ENCODE peak calls at places on chromosomes 16 and 17, in six cellular contexts. O is IMR-90, Q is mesenchymal stem cell, K is mesendoderm, W is neuronal stem cell, B is H1. G is an unnamed sample.

GRCh38 chr16:62225675-62226074 is 189.4 kb upstream of the CDH8 start:
- DNase-seq in O (no peak), Q (peak), K (peak), W (peak), B (peak), G (peak)

GRCh38 chr17:34207572-34207971 is 47.5 kb upstream of the CCL2 start:
- DNase-seq in O (no peak), Q (no peak), K (no peak), W (no peak), B (no peak), G (no peak)

GRCh38 chr17:65029605-65030308 is 26.8 kb downstream of the GNA13 start:
- DNase-seq in O (no peak), Q (no peak), K (no peak), W (no peak), B (no peak), G (no peak)

GRCh38 chr17:78284146-78284545 is 52.7 kb downstream of the TMEM235 start:
- DNase-seq in O (peak), Q (peak), K (peak), W (no peak), B (no peak), G (no peak)

GRCh38 chr16:81585785-81586184 is 141.2 kb downstream of the CMIP start:
- DNase-seq in O (no peak), Q (peak), K (peak), W (no peak), B (peak), G (peak)

GRCh38 chr16:77993111-77993571 is 29.2 kb upstream of the CLEC3A start:
- DNase-seq in O (peak), Q (peak), K (peak), W (no peak), B (no peak), G (peak)

GRCh38 chr17:48113201-48113676 is 5.7 kb downstream of the SNX11 start:
- DNase-seq in O (no peak), Q (no peak), K (no peak), W (no peak), B (no peak), G (no peak)

GRCh38 chr17:81008140-81008539 is 16.5 kb downstream of the CHMP6 start:
- DNase-seq in O (no peak), Q (no peak), K (peak), W (no peak), B (no peak), G (no peak)

GRCh38 chr16:66364117-66364958 is 2.2 kb upstream of the CDH5 start:
- DNase-seq in O (no peak), Q (peak), K (peak), W (no peak), B (no peak), G (no peak)

GRCh38 chr17:65173951-65174683 is 36.9 kb downstream of the RGS9 start:
- DNase-seq in O (no peak), Q (no peak), K (no peak), W (no peak), B (no peak), G (no peak)

DNA sequence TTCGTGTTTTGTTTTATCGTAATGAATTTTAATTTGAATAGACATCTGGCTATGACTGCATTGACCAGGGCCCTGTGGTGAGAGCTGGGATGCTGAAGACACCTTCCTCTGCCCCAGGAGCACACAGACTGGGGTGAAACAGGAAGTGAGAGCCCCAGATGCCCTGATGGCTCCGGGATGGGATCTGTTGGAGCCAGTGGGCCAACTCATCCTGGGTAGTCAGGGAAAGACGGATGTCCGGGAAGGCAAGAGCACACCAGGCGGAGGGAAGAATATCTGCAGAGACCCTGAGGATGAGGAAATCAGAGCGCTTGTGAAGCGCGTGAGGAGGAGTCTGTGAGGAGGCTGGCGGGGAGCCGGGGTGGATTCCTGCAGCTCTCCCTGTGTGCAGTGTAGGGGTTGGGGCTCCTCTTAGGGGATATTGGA is 71.5 kb upstream of the LGALS9 start:
- DNase-seq in O (peak), Q (peak), K (no peak), W (no peak), B (no peak), G (no peak)
- H3K4me3 ChIP-seq in O (no peak), Q (peak), K (no peak), W (no peak), B (no peak), G (no peak)

DNA sequence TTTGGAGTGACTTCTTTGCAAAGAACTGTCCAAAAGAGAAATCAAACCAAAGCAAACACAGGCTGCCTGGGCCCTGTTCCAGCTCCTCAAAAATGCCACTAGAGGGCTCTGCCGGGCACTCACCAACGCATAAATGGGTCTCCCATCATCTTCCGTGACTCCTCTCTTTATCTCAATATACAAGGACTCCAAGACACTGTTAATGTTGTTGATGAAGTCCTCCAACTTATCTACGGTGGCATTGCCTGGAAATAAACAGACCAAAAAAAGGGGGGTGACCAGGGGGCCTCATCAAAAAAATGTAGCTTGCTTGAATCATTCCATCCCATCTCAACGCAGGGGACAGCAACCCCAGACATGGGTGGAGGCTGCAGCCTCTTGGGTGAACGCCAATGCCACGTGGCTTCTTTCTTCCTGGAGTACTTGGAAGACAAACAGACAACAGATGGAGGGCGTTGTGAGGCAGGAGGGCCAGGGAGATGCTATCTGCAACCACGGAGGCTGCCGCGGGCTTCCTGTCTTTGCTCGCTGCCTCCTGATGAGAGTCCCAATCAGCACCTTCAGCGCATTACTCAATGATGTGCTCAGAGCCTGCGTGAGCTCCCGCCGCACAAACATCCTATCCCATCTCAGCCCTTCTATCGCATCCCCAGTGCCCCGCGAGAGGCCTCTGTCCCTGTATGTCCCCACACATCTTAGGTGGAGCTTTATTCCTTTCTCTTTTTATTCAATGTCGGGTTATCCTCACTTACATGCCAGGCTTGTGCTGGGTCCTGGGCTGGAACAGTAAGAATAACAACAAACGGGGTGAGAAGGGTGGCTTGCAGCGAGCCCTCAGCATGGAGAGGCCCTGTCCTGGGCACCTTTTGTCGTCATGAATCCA is 32.0 kb downstream of the KDM8 start:
- DNase-seq in O (peak), Q (peak), K (peak), W (no peak), B (no peak), G (no peak)
- H3K4me2 ChIP-seq in O (no peak), Q (no peak), K (no peak), W (no peak), B (no peak), G (no peak)

GRCh38 chr16:71711789-71712188 is 12.7 kb downstream of the PHLPP2 start:
- DNase-seq in O (no peak), Q (no peak), K (peak), W (no peak), B (no peak), G (no peak)

GRCh38 chr16:71707199-71707598 is 17.3 kb downstream of the PHLPP2 start:
- DNase-seq in O (no peak), Q (no peak), K (peak), W (no peak), B (peak), G (no peak)

GRCh38 chr16:71709231-71709781 is 15.2 kb downstream of the PHLPP2 start:
- DNase-seq in O (peak), Q (peak), K (peak), W (no peak), B (no peak), G (peak)

GRCh38 chr16:71712501-71712900 is 12.0 kb downstream of the PHLPP2 start:
- DNase-seq in O (no peak), Q (no peak), K (no peak), W (no peak), B (no peak), G (no peak)

DNA sequence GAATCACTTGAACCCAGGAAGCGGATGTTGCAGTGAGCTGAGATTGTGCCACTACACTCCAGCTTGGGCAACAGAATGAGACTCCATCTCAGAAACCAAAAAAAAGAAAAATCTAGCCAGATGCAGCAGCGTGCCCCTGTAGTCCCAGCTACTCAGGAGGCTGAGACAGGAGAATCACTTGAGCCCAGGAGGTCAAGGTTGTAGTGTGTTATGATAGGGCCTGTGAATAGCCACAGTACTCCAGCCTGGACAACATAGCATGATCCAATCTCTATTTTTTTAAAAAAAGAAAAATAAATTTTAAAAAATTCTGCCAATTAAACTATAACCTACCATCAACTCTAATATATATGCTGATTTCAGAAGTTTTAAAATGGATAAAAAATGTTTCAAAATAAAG is 15.8 kb downstream of the PHLPP2 start:
- DNase-seq in O (no peak), Q (no peak), K (peak), W (no peak), B (no peak), G (no peak)
- H2BK120ac ChIP-seq in O (no peak), Q (no peak), K (no peak), W (no peak), B (no peak), G (peak)

DNA sequence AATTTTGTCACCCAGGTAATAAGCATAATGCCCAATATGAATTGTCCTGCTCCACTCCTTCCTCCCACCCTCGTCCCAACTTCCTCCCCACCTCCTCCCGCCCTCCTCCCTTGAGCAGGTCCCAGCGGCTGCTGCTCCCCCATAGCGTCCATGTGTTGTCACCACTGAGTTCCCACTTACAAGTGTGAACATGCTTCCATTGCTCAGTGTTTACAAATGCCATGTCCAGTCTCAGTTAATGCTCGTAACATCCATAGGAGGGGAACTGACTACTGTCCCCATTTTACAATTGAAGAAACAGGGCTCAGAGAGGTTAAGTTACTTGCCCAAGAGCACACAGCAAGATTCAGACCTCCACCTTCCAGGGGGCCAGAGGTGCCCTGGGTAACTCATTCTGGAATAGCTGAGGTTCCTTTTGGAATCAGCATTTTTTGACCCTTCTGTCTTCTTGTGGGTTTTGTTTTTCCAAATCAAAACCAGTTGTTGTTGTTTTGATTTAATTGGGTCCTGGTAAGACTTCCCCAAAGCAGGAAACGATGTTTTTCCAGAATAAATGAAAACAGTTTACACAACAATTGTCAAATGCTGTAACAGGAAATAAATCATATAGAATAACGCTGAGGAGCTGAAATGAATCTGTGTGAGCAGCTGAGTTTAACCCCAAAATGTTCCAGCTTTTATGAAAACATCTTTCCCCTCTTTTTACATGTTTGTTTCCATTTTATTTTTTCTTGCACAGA is 74.0 kb downstream of the ZDHHC7 start:
- DNase-seq in O (no peak), Q (no peak), K (no peak), W (no peak), B (no peak), G (no peak)
- H3K4me3 ChIP-seq in O (no peak), Q (no peak), K (no peak), W (no peak), B (no peak), G (no peak)